ENCODE peak calls at places on chromosomes 16 and 17, in four cellular contexts. R, X, Q and J are unnamed samples. For H3K4me1, the result is how much of the 10 kb centered on the place peaks cover.

GRCh38 chr17:48587276-48588073 is 2.6 kb downstream of the HOXB3 start:
- DNase-seq in R (no peak), X (no peak), Q (no peak), J (no peak)

GRCh38 chr16:14177704-14178103 is 106.6 kb downstream of the MRTFB start:
- DNase-seq in R (no peak), X (no peak), Q (no peak), J (no peak)

GRCh38 chr17:43449470-43450202 is 34.1 kb upstream of the DHX8 start:
- DNase-seq in R (peak), X (no peak), Q (no peak), J (no peak)

GRCh38 chr17:17921192-17922082 is 50.8 kb downstream of the TOM1L2 start:
- DNase-seq in R (no peak), X (no peak), Q (no peak), J (no peak)

GRCh38 chr17:18331879-18332278 is 16.8 kb downstream of the SMCR8 start:
- DNase-seq in R (no peak), X (no peak), Q (no peak), J (no peak)

GRCh38 chr17:19248923-19249574 is 11.9 kb downstream of the EPN2 start:
- DNase-seq in R (no peak), X (peak), Q (peak), J (no peak)

GRCh38 chr16:19131809-19132777 is 18.3 kb downstream of the ITPRIPL2 start:
- DNase-seq in R (no peak), X (no peak), Q (no peak), J (no peak)

GRCh38 chr16:17365591-17366298 is 105.0 kb downstream of the XYLT1 start:
- DNase-seq in R (no peak), X (no peak), Q (no peak), J (no peak)

GRCh38 chr17:67376892-67377726 is at the start of gene PITPNC1:
- DNase-seq in R (peak), X (peak), Q (peak), J (peak)

GRCh38 chr17:81328925-81329278 is 33.8 kb upstream of the SLC38A10 start:
- DNase-seq in R (no peak), X (no peak), Q (no peak), J (no peak)

GRCh38 chr17:80766290-80766689 is 221.7 kb downstream of the RPTOR start:
- DNase-seq in R (no peak), X (no peak), Q (no peak), J (no peak)

GRCh38 chr17:51711581-51711980 is 446.9 kb downstream of the CA10 start:
- DNase-seq in R (no peak), X (no peak), Q (no peak), J (no peak)

GRCh38 chr17:58487589-58488427 is at the start of gene HSF5:
- DNase-seq in R (peak), X (peak), Q (no peak), J (peak)

GRCh38 chr17:27520571-27521185 is 64.4 kb downstream of the KSR1 start:
- DNase-seq in R (no peak), X (no peak), Q (no peak), J (no peak)

GRCh38 chr17:19404264-19404663 is 6.8 kb upstream of the RNF112 start:
- DNase-seq in R (no peak), X (no peak), Q (no peak), J (no peak)

GRCh38 chr17:67365762-67366192 is 600 bp downstream of the PSMD12 start:
- DNase-seq in R (no peak), X (no peak), Q (no peak), J (no peak)

GRCh38 chr16:54268766-54269165 is 17.8 kb downstream of the IRX3 start:
- DNase-seq in R (no peak), X (no peak), Q (no peak), J (no peak)

GRCh38 chr17:82913304-82914043 is 73.7 kb upstream of the ZNF750 start:
- DNase-seq in R (peak), X (no peak), Q (no peak), J (no peak)

DNA sequence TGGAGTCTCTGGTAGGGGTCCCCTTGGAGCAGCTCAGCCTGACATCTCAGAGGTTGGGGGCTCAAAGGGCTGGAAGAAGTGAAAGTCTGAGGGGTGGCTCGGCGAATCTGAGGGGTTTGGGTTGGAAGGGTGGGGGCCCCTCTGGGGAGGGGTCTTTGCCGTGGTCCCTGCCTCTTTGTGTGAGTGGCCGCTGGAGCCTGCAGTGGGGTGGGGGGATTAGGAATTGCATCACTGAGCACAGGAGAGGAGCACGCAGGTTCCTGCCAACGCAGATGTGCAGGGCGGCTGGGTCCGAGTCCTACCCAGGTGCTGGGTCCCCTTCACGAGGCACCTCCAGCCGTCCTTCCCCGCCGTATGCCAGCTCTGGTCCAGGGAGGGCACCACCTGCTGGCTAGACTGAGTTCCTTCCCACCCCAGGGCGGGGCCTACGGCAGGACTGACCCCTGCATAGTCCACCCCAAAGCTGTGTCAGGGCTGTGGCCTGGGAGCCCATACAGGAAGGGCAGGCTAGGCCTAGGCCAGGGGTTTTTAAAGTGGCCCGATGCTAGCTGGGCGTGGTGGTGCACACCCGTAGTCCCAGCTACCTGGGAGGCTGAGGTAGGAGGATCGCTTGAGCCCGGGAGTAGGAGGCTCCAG is 9.9 kb downstream of the FMNL1 start:
- DNase-seq in R (peak), X (peak), Q (no peak), J (no peak)
- TF ChIP-seq CTCF in R (peak), X (no peak), Q (no peak), J (peak)

DNA sequence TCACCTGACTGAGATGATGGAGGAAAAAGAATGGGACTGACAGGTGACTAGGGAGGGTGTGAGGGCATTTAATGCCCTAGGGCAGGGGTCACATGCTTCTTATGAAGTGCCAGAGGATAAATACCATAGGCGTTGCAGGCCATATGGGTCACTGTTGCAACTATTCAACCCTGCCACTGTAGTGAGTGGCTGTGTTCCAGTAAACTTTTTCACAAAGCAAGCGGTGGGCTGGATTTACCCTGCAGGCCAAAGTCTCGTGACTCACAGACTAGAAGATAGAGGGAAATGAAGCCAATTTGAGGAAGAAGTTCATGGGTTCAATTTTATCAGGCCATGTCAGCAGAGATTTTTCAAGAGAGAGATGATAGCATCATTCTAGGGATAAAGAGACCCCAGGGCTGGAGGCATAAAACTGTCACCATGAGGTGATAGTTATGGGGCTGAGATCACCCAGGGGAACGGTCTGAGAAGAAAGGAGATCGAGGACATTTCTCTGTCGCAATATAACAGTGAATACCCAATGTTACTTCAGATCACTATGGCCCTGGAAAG is 8.6 kb downstream of the ARHGAP17 start:
- DNase-seq in R (no peak), X (no peak), Q (peak), J (no peak)
- H3K4me1 ChIP-seq in R (half or more), X (half or more), Q (under half), J (half or more)

GRCh38 chr17:30554839-30555751 is 77.9 kb downstream of the GOSR1 start:
- DNase-seq in R (peak), X (no peak), Q (no peak), J (peak)
- TF ChIP-seq CTCF in R (no peak), X (no peak), Q (no peak), J (no peak)

GRCh38 chr17:65456368-65457151 is 104.9 kb downstream of the AXIN2 start:
- DNase-seq in R (no peak), X (no peak), Q (no peak), J (no peak)

GRCh38 chr17:65457635-65458257 is 103.7 kb downstream of the AXIN2 start:
- DNase-seq in R (no peak), X (no peak), Q (no peak), J (no peak)

GRCh38 chr17:65455154-65455971 is 106.1 kb downstream of the AXIN2 start:
- DNase-seq in R (no peak), X (no peak), Q (no peak), J (no peak)

GRCh38 chr17:65457183-65457582 is 104.3 kb downstream of the AXIN2 start:
- DNase-seq in R (no peak), X (no peak), Q (no peak), J (no peak)

DNA sequence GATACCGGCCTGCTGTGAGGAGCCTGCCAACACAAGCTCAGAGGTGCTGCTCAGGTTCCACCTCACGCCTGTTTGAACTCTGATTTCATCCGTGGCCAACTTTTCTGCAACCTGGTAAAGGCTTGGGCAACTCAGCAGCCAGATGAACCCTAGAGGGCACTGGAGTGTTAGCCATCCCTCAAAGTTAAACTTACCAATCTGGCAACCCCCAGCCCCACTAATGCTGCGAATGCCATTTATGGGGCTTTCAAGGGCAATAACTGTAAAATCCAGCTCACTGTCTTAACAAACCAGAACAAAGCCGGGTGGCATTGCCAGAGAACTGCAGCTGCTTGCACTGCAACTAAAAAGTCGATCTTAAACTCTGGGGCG is 105.5 kb downstream of the AXIN2 start:
- DNase-seq in R (no peak), X (no peak), Q (no peak), J (no peak)
- H3K4me1 ChIP-seq in R (under half), X (under half), Q (under half), J (under half)

GRCh38 chr17:77365584-77366186 is 224.9 kb downstream of the SEC14L1 start:
- DNase-seq in R (peak), X (peak), Q (peak), J (no peak)

GRCh38 chr17:77364941-77365583 is 224.3 kb downstream of the SEC14L1 start:
- DNase-seq in R (no peak), X (no peak), Q (no peak), J (no peak)

GRCh38 chr17:77366206-77366557 is 225.4 kb downstream of the SEC14L1 start:
- DNase-seq in R (no peak), X (no peak), Q (no peak), J (no peak)

GRCh38 chr17:77363821-77364361 is 223.1 kb downstream of the SEC14L1 start:
- DNase-seq in R (no peak), X (peak), Q (no peak), J (no peak)

GRCh38 chr17:77364381-77364911 is 223.7 kb downstream of the SEC14L1 start:
- DNase-seq in R (no peak), X (no peak), Q (no peak), J (no peak)
- TF ChIP-seq CTCF in R (no peak), X (no peak), Q (no peak), J (no peak)

GRCh38 chr16:82699711-82700495 is 73.1 kb downstream of the CDH13 start:
- DNase-seq in R (no peak), X (no peak), Q (peak), J (no peak)

GRCh38 chr16:82703156-82703555 is 76.4 kb downstream of the CDH13 start:
- DNase-seq in R (no peak), X (no peak), Q (no peak), J (no peak)

GRCh38 chr16:82699262-82699661 is 72.5 kb downstream of the CDH13 start:
- DNase-seq in R (no peak), X (no peak), Q (no peak), J (no peak)

GRCh38 chr16:82701302-82702022 is 74.7 kb downstream of the CDH13 start:
- DNase-seq in R (no peak), X (no peak), Q (no peak), J (no peak)

DNA sequence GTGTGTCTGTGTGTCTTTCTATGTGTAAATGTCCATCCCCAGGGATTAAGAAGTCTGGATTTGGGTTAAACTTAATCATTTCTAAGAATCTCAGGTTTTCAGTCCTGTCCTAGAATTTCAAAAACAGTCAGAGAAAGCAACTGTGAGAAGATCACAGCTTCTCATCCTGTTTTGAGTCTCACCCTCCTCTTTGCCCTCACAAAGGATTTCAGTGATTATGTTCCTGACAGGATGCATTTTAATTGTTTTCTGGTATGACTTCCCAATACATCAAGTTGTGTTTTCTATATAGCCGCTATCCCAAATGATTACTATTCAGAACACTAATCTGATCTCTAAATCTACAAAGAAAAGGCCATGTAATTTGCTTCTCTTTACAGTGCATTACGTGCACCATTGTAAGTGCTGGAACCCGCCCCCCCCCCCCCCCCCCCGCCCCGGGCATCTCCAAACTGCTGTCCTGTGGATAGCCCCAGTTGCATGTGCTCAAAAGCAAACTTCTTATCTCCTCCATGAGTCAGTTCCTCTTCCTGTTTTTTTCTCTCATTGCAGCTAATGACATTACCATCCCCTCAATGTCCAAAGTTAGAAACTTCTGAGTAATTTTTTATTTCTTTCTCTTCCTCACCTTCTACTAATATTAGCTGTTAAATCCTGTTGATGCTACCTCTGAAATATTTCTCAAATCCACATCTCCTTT is 73.9 kb downstream of the CDH13 start:
- DNase-seq in R (no peak), X (no peak), Q (no peak), J (no peak)
- H3K4me1 ChIP-seq in R (under half), X (half or more), Q (under half), J (under half)

GRCh38 chr16:4474192-4474961 is at the start of gene NMRAL1:
- DNase-seq in R (peak), X (peak), Q (peak), J (peak)
- TF ChIP-seq CTCF in R (no peak), X (no peak), Q (no peak), J (no peak)

GRCh38 chr17:59786536-59787319 is 79.3 kb downstream of the VMP1 start:
- DNase-seq in R (peak), X (no peak), Q (peak), J (no peak)

GRCh38 chr17:59779521-59779920 is 72.1 kb downstream of the VMP1 start:
- DNase-seq in R (no peak), X (no peak), Q (no peak), J (no peak)

GRCh38 chr17:59786213-59786535 is 78.7 kb downstream of the VMP1 start:
- DNase-seq in R (no peak), X (no peak), Q (no peak), J (no peak)

GRCh38 chr17:59785091-59785799 is 77.8 kb downstream of the VMP1 start:
- DNase-seq in R (no peak), X (no peak), Q (no peak), J (no peak)

GRCh38 chr17:59783221-59784016 is 76.0 kb downstream of the VMP1 start:
- DNase-seq in R (no peak), X (no peak), Q (no peak), J (no peak)
- H3K4me1 ChIP-seq in R (half or more), X (under half), Q (under half), J (half or more)

GRCh38 chr17:77501101-77501566 is 360.4 kb downstream of the SEC14L1 start:
- DNase-seq in R (no peak), X (no peak), Q (no peak), J (no peak)
- TF ChIP-seq CTCF in R (no peak), X (no peak), Q (peak), J (peak)